ENCODE peak calls at places on chromosomes 4 and X, in six cellular contexts. P, Y, N, G, T and W are unnamed samples. For H3K9me3 and H3K27me3, the result is how much of the 10 kb centered on the place peaks cover.

GRCh38 chrX:138748480-138748879 is 37.0 kb upstream of the FGF13 start:
- DNase-seq in P (no peak), Y (no peak), N (peak), G (no peak), T (no peak), W (no peak)

GRCh38 chr4:26819478-26819877 is 41.2 kb upstream of the STIM2 start:
- DNase-seq in P (no peak), Y (no peak), N (no peak), G (no peak), T (no peak), W (no peak)

GRCh38 chr4:177907736-177908424 is 465.6 kb upstream of the AGA start:
- DNase-seq in P (no peak), Y (no peak), N (no peak), G (no peak), T (no peak), W (no peak)

GRCh38 chr4:680931-681645 is 6.7 kb downstream of the MYL5 start:
- DNase-seq in P (peak), Y (peak), N (peak), G (no peak), T (peak), W (no peak)

GRCh38 chrX:82412851-82413250 is 1095.2 kb upstream of the POU3F4 start:
- DNase-seq in P (no peak), Y (no peak), N (no peak), G (no peak), T (no peak), W (no peak)

GRCh38 chrX:434946-435345 is 48.2 kb upstream of the PPP2R3B start:
- DNase-seq in P (no peak), Y (no peak), N (no peak), G (no peak), T (no peak), W (no peak)

GRCh38 chr4:104491396-104491821 is 3.3 kb downstream of the CXXC4 start:
- DNase-seq in P (peak), Y (peak), N (peak), G (no peak), T (peak), W (no peak)

GRCh38 chr4:147782087-147782781 is 50.3 kb downstream of the ARHGAP10 start:
- DNase-seq in P (no peak), Y (no peak), N (peak), G (no peak), T (no peak), W (no peak)

GRCh38 chr4:2803624-2804448 is 11.0 kb downstream of the SH3BP2 start:
- DNase-seq in P (no peak), Y (peak), N (no peak), G (no peak), T (no peak), W (no peak)

GRCh38 chrX:119419898-119420297 is 20.8 kb downstream of the SLC25A43 start:
- DNase-seq in P (no peak), Y (no peak), N (no peak), G (no peak), T (no peak), W (no peak)

DNA sequence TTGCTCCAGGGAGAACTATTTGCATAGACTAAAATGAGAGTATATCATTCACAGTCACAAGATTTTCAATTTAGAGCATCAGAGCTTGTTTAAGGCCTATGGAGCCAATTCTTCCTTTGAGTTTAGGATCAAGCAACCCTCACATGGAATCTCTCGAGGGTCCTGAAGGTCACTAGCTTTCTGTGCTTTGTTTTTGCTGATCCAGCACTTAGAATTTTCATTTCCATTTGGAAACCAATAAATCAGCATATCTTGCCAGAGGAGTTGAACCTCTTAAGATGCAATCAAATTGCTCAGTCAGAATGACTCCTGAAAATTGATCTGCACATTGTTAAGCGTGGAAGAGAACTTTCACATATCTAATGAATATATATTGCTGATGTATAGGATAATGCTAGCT is 1039.6 kb downstream of the PDHA2 start:
- DNase-seq in P (no peak), Y (no peak), N (no peak), G (no peak), T (no peak), W (no peak)
- H3K9me3 ChIP-seq in P (under half), Y (under half), N (under half), G (under half), T (under half), W (under half)

GRCh38 chrX:132958086-132958703 is at the start of gene HS6ST2:
- DNase-seq in P (no peak), Y (no peak), N (no peak), G (no peak), T (no peak), W (no peak)
- H3K4me3 ChIP-seq in P (no peak), Y (no peak), N (no peak), G (peak), T (peak), W (peak)

GRCh38 chr4:6561706-6562371 is 13.2 kb upstream of the MAN2B2 start:
- DNase-seq in P (no peak), Y (no peak), N (no peak), G (no peak), T (no peak), W (no peak)

GRCh38 chr4:6561173-6561516 is 13.8 kb upstream of the MAN2B2 start:
- DNase-seq in P (no peak), Y (no peak), N (peak), G (no peak), T (no peak), W (no peak)

GRCh38 chr4:6562931-6563901 is 11.8 kb upstream of the MAN2B2 start:
- DNase-seq in P (no peak), Y (peak), N (peak), G (no peak), T (no peak), W (no peak)

GRCh38 chr4:6557856-6558255 is 17.1 kb upstream of the MAN2B2 start:
- DNase-seq in P (no peak), Y (no peak), N (no peak), G (no peak), T (no peak), W (no peak)

DNA sequence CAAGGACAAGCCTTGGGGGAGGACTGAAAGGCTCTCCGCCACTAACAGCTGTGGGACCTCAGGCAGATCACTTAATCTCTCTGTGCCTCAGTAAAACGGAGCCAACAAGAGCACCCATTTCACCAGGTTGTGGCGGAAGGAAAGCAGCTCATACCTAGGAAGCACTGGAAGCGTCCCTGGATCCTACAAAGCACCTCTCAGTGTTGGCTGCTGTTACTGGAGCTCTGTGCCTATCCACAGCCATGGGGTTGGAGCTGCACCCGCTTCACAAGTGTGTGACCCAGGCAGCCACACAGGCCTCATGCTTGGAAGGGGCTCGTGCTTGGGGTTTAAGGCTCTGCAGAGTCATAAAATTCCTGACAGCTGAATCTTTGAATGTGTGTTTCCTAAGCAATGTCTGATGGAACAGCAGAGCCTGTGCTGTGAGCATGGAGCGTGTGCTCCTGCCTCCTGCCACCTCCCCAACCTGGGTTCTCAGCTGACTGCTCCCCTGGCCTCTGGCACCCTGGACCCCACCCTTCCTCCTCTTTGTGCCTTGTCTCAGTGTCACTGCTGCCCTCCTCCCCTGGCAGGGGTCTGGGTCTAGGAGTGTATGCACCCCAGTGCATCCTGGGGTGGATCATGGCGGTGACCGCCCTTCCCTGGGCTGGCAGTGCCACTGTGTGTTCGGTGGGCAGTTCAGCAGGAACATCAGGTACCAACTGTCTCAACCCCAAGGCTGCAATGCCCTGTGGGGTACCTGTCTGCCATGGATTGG is 14.4 kb upstream of the MAN2B2 start:
- DNase-seq in P (no peak), Y (no peak), N (peak), G (no peak), T (no peak), W (no peak)
- H3K27me3 ChIP-seq in P (under half), Y (under half), N (under half), G (under half), T (half or more), W (under half)

DNA sequence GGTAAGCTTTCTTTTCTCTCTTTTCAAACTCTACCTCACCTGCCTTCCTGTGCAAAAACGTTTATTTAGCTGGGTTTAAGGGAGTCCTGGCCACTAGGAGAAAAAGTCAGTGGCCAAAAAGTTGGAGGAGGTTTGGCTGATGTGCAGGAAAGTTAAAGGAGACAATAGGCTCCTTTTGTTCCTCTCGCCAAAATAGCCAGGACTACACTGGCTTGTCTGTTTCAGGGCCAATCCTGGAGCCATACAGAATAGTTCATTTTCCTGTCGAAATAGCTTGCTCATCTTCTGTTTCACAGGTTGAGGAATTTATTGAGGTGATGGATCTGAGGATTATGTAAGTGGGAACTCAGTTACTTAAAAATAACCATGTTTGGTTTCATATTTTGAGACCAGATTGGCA is 423 bp downstream of the HEPH start:
- DNase-seq in P (no peak), Y (no peak), N (no peak), G (no peak), T (no peak), W (no peak)
- H3K9me3 ChIP-seq in P (under half), Y (under half), N (under half), G (under half), T (under half), W (under half)

GRCh38 chrX:17854521-17854920 is 6.6 kb downstream of the RAI2 start:
- DNase-seq in P (no peak), Y (no peak), N (no peak), G (no peak), T (no peak), W (no peak)

GRCh38 chrX:17860179-17860780 is 818 bp downstream of the RAI2 start:
- DNase-seq in P (peak), Y (peak), N (peak), G (no peak), T (no peak), W (no peak)

GRCh38 chrX:17860811-17861495 is at the start of gene RAI2:
- DNase-seq in P (peak), Y (peak), N (peak), G (no peak), T (peak), W (no peak)

GRCh38 chrX:17861496-17862011 is 456 bp upstream of the RAI2 start:
- DNase-seq in P (no peak), Y (no peak), N (no peak), G (no peak), T (no peak), W (no peak)

GRCh38 chrX:17859609-17860178 is 1.4 kb downstream of the RAI2 start:
- DNase-seq in P (peak), Y (peak), N (no peak), G (peak), T (no peak), W (no peak)
- H3K4me3 ChIP-seq in P (no peak), Y (peak), N (peak), G (peak), T (peak), W (peak)